ENCODE peak calls at places on chromosomes 6 and 20, in four cellular contexts. G, E, N and K are unnamed samples.

GRCh38 chr6:32081168-32081624 is 27.9 kb downstream of the TNXB start:
- DNase-seq in N (no peak), G (peak; percentile 30), E (no peak), K (no peak)

GRCh38 chr6:90219168-90219985 is 77.3 kb downstream of the BACH2 start:
- DNase-seq in E (peak; percentile 11), N (no peak), G (peak; percentile 67), K (no peak)

GRCh38 chr6:125301435-125302391 is at the start of gene HDDC2:
- DNase-seq in N (peak; percentile 71), E (peak; percentile 93), G (peak; percentile 77), K (peak; percentile 45)

GRCh38 chr6:37699138-37699766 is 1.6 kb upstream of the MDGA1 start:
- DNase-seq in N (no peak), E (no peak), G (peak; percentile 58), K (no peak)

GRCh38 chr20:7702141-7702540 is 238.1 kb downstream of the HAO1 start:
- DNase-seq in N (no peak), G (no peak), E (no peak), K (no peak)

GRCh38 chr20:56380375-56380774 is 11.6 kb downstream of the AURKA start:
- DNase-seq in G (no peak), N (no peak), E (no peak), K (no peak)

GRCh38 chr20:18144541-18145099 is 7.0 kb downstream of the KAT14 start:
- DNase-seq in G (no peak), E (no peak), N (no peak), K (no peak)

GRCh38 chr6:84515082-84515481 is 249.3 kb downstream of the TBX18 start:
- DNase-seq in E (no peak), G (no peak), N (no peak), K (no peak)

GRCh38 chr20:41570552-41570951 is 47.6 kb downstream of the CHD6 start:
- DNase-seq in E (no peak), N (no peak), G (no peak), K (no peak)

GRCh38 chr6:170108456-170108855 is 182.4 kb downstream of the DLL1 start:
- DNase-seq in E (no peak), G (no peak), N (no peak), K (no peak)

GRCh38 chr6:125858427-125859320 is 67.9 kb downstream of the NCOA7 start:
- DNase-seq in G (peak; percentile 71), E (peak; percentile 55), N (no peak), K (peak; percentile 42)

GRCh38 chr6:31652925-31653724 is 664 bp upstream of the BAG6 start:
- DNase-seq in N (peak; percentile 97), E (peak; percentile 16), G (peak; percentile 90), K (no peak)

GRCh38 chr6:18601515-18602035 is 214.4 kb downstream of the RNF144B start:
- DNase-seq in G (no peak), N (no peak), E (no peak), K (no peak)

GRCh38 chr20:62220666-62221568 is 839 bp upstream of the HRH3 start:
- DNase-seq in N (no peak), G (no peak), E (no peak), K (no peak)

GRCh38 chr6:128463942-128464341 is 56.5 kb downstream of the PTPRK start:
- DNase-seq in N (no peak), G (no peak), E (no peak), K (no peak)

GRCh38 chr6:68040780-68041179 is 594.3 kb upstream of the ADGRB3 start:
- DNase-seq in N (no peak), G (no peak), E (no peak), K (no peak)

GRCh38 chr6:11485261-11485660 is 52.3 kb upstream of the TMEM170B start:
- DNase-seq in E (no peak), N (no peak), G (no peak), K (no peak)

GRCh38 chr6:9204171-9204570 is 768.8 kb upstream of the SLC35B3 start:
- DNase-seq in E (no peak), G (peak; percentile 41), N (no peak), K (no peak)

GRCh38 chr6:118594877-118595276 is 46.8 kb downstream of the PLN start:
- DNase-seq in E (no peak), G (no peak), N (no peak), K (no peak)

GRCh38 chr6:56242343-56242742 is 5.0 kb downstream of the COL21A1 start:
- DNase-seq in G (no peak), N (no peak), E (no peak), K (no peak)

GRCh38 chr20:46657618-46658017 is 6.4 kb upstream of the SLC13A3 start:
- DNase-seq in G (no peak), N (no peak), E (no peak), K (no peak)

GRCh38 chr6:19554356-19555225 is 282.6 kb upstream of the ID4 start:
- DNase-seq in G (peak; percentile 70), E (no peak), N (no peak), K (no peak)

GRCh38 chr6:37243131-37243815 is 14.3 kb upstream of the TBC1D22B start:
- DNase-seq in N (no peak), E (no peak), G (no peak), K (no peak)

GRCh38 chr6:5695260-5696245 is 311.2 kb downstream of the NRN1 start:
- DNase-seq in G (no peak), E (no peak), N (peak; percentile 19), K (no peak)

GRCh38 chr6:114712129-114712662 is 369.4 kb upstream of the HS3ST5 start:
- DNase-seq in N (no peak), G (no peak), E (no peak), K (no peak)

GRCh38 chr6:29797120-29797519 is 30.5 kb upstream of the HLA-G start:
- DNase-seq in E (no peak), N (no peak), G (no peak), K (no peak)

GRCh38 chr20:52812231-52812847 is 159.8 kb upstream of the TSHZ2 start:
- DNase-seq in G (no peak), E (no peak), N (peak; percentile 15), K (no peak)

GRCh38 chr6:43945778-43946100 is 175.7 kb downstream of the VEGFA start:
- DNase-seq in E (no peak), G (no peak), N (no peak), K (no peak)

GRCh38 chr6:31308050-31308844 is 36.4 kb upstream of the HLA-C start:
- DNase-seq in E (peak; percentile 8), N (peak; percentile 25), G (peak; percentile 91), K (no peak)

GRCh38 chr20:13788167-13788834 is 3.5 kb downstream of the NDUFAF5 start:
- DNase-seq in G (peak; percentile 70), N (peak; percentile 67), E (peak; percentile 56), K (no peak)

GRCh38 chr6:3162565-3163247 is 5.4 kb upstream of the TUBB2A start:
- DNase-seq in G (peak; percentile 82), N (peak; percentile 82), E (peak; percentile 61), K (peak; percentile 75)

GRCh38 chr6:75418233-75418632 is 75.4 kb downstream of the FILIP1 start:
- DNase-seq in G (no peak), N (no peak), E (no peak), K (no peak)

GRCh38 chr20:63472862-63473390 is 471 bp upstream of the KCNQ2 start:
- DNase-seq in E (no peak), N (no peak), G (no peak), K (no peak)

GRCh38 chr6:161578478-161578877 is 304.6 kb upstream of the AGPAT4 start:
- DNase-seq in G (no peak), E (no peak), N (no peak), K (no peak)

GRCh38 chr6:161586866-161587265 is 313.0 kb upstream of the AGPAT4 start:
- DNase-seq in G (no peak), E (no peak), N (no peak), K (no peak)

GRCh38 chr6:161584051-161584450 is 310.2 kb upstream of the AGPAT4 start:
- DNase-seq in N (no peak), E (no peak), G (no peak), K (no peak)

GRCh38 chr6:161584929-161585328 is 311.1 kb upstream of the AGPAT4 start:
- DNase-seq in E (no peak), G (no peak), N (no peak), K (no peak)

DNA sequence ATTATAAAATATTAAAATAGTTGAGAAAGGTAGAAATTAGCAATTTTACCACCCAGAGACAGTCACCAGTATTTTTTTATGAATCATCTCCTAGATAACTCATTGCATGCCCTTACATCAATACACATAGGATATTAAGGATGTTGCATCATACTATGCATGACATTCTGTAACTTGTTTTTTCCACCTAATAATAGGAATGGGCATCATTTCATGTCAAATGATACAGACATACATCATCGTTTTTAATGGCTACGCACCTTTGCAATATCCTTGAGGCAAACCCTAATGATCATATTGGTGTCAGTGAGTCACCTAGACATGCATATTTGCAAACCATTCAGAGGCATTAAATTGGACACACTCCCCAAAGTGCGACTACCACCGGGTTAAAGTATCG is 309.7 kb upstream of the AGPAT4 start:
- DNase-seq in G (no peak), E (no peak), N (no peak), K (no peak)
- TF ChIP-seq CTCF in G (no peak), E (no peak), N (no peak), K (no peak)

GRCh38 chr20:22490287-22491187 is 93.8 kb downstream of the FOXA2 start:
- DNase-seq in E (no peak), G (peak; percentile 98), N (no peak), K (no peak)

GRCh38 chr20:22491188-22491500 is 93.2 kb downstream of the FOXA2 start:
- DNase-seq in E (no peak), N (no peak), G (no peak), K (no peak)

GRCh38 chr20:22489614-22490286 is 94.6 kb downstream of the FOXA2 start:
- DNase-seq in E (no peak), G (peak; percentile 52), N (no peak), K (no peak)

GRCh38 chr20:22495172-22495571 is 89.2 kb downstream of the FOXA2 start:
- DNase-seq in G (no peak), N (no peak), E (no peak), K (no peak)

GRCh38 chr20:22492497-22492896 is 91.9 kb downstream of the FOXA2 start:
- DNase-seq in G (no peak), E (no peak), N (no peak), K (no peak)
- TF ChIP-seq CTCF in G (no peak), E (no peak), N (no peak), K (no peak)

GRCh38 chr20:34896086-34896551 is 19.7 kb downstream of the ACSS2 start:
- DNase-seq in G (no peak), N (no peak), E (no peak), K (no peak)

GRCh38 chr20:34892671-34893070 is 16.3 kb downstream of the ACSS2 start:
- DNase-seq in E (no peak), N (no peak), G (no peak), K (no peak)

GRCh38 chr20:34891166-34892062 is 15.0 kb downstream of the ACSS2 start:
- DNase-seq in G (no peak), N (no peak), E (no peak), K (no peak)

GRCh38 chr20:34894723-34895122 is 18.3 kb downstream of the ACSS2 start:
- DNase-seq in G (no peak), E (no peak), N (no peak), K (no peak)

DNA sequence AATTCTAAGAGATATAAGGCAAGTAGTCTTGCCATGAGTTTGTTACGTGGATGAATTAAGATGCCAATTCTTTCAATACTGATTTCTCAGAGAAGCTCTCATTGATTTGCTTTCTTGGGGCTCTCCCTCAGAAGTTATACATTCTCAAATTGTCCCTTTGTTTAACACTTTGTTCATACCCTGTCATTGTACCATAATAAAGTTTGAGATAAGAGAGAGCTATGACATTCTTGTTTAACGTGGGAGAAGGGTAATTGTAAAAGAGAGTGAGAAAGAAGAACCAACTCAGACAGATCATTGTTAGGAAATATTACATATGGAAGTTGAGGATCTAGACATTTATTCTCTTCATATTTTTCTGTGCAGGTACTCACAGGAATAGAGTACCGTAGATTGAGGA is 19.1 kb downstream of the ACSS2 start:
- DNase-seq in N (no peak), G (no peak), E (no peak), K (no peak)
- TF ChIP-seq CTCF in N (no peak), G (no peak), E (no peak), K (no peak)

GRCh38 chr6:159633196-159633595 is 59.8 kb downstream of the SOD2 start:
- DNase-seq in N (peak; percentile 45), G (no peak), E (peak; percentile 9), K (no peak)
- TF ChIP-seq CTCF in N (peak; percentile 81), G (peak; percentile 24), E (no peak), K (peak; percentile 16)